ENCODE peak calls at places on chromosomes 5 and 9, in ten cellular contexts. V is fibroblast of the aortic adventitia, H is breast epithelium, M is cardiac fibroblast, O is astrocyte of the spinal cord, T is A549, P is adrenal gland, E is ovary, F is spleen, Z is fibroblast of pulmonary artery. S is an unnamed sample.

GRCh38 chr9:77224750-77225312 is 47.5 kb downstream of the VPS13A start:
- DNase-seq in P (no peak), E (no peak), Z (peak; percentile 26), O (peak; percentile 8), M (peak; percentile 54), V (peak; percentile 53), F (no peak), H (no peak), T (no peak), S (peak; percentile 75)

GRCh38 chr5:54415896-54416640 is 39.4 kb upstream of the HSPB3 start:
- DNase-seq in T (no peak), O (no peak), M (peak; percentile 29), P (no peak), H (no peak), Z (no peak), E (no peak), V (peak; percentile 2), F (no peak), S (peak; percentile 10)

GRCh38 chr9:78261403-78262001 is 25.6 kb downstream of the CEP78 start:
- DNase-seq in T (peak; percentile 45), E (no peak), P (no peak), Z (peak; percentile 68), M (peak; percentile 60), F (no peak), H (no peak), V (peak; percentile 75), O (peak; percentile 46), S (peak; percentile 54)

GRCh38 chr9:129287595-129288305 is 109.7 kb upstream of the IER5L start:
- DNase-seq in T (no peak), Z (no peak), F (peak; percentile 67), E (peak; percentile 15), M (no peak), O (no peak), H (no peak), P (no peak), V (no peak), S (no peak)

GRCh38 chr5:79031481-79031867 is 38.0 kb downstream of the DMGDH start:
- DNase-seq in Z (no peak), V (no peak), H (no peak), F (no peak), O (no peak), E (no peak), T (no peak), P (no peak), M (no peak), S (no peak)

GRCh38 chr5:761206-761771 is 23.2 kb downstream of the ZDHHC11B start:
- DNase-seq in M (no peak), O (no peak), E (peak; percentile 11), V (no peak), F (peak; percentile 63), P (no peak), H (peak; percentile 17), Z (no peak), T (no peak), S (no peak)

GRCh38 chr5:175709276-175709781 is 51.5 kb downstream of the HRH2 start:
- DNase-seq in O (no peak), H (no peak), V (no peak), F (peak; percentile 64), P (no peak), T (no peak), E (no peak), Z (no peak), M (no peak), S (no peak)

GRCh38 chr9:1048853-1049252 is 1.3 kb upstream of the DMRT2 start:
- DNase-seq in T (no peak), E (no peak), V (no peak), P (no peak), M (no peak), O (no peak), F (no peak), H (no peak), Z (no peak), S (no peak)

DNA sequence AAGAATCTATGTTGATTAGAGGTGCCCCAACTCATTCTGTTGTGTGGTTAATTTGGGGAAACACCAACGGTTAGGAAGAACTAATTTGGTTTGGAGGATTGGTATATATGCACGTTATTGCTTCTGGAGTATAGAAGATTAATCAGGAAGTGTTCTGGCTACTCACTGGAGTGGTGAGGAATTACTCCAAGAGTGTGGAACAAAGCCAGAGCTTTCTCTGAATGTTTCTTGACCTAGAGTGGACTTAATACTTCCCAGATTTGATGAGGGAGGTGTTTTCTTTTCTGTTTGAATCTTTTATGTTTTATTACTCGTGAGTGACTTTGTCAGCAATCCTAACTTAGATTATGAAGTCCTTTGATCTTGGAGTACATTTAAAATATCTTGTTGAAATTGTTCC is 163.6 kb downstream of the MAN2A1 start:
- DNase-seq in H (no peak), T (no peak), O (no peak), F (no peak), P (no peak), E (no peak), M (no peak), Z (no peak), V (peak; percentile 49), S (peak; percentile 33)
- TF ChIP-seq CTCF in H (no peak), T (no peak), O (no peak), F (no peak), P (no peak), E (no peak), M (no peak), Z (no peak), V (no peak), S (no peak)

DNA sequence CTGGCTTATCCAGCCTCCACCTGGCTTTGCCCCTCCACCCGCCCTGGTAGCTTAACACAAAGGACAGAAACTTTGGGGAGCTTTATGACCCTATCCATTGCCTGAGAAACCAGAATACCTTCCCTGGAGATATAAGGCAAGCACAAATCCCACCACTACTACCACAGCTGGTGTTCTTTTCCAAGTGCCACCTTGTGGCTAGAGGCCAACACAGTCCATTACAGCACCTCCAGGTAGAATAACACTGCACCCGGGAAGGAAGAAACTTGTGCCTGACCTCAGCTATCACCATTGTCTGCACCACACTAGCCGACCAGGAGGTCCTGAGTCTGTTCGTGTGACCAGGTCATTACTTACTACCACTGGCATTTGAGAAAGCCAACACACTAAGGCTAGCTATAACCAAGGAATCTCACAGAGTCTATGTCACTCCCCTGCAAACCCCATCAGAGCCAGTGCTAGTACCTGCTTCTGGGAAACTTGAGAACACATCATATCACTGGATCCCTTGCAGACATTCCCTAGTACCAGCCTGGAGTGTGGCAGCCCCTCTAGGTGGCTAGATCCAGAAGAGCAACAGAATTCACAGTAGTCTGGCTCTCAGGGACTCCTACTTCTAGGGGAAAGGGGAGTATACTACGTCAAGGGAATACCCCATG is 74.0 kb upstream of the RUSC2 start:
- DNase-seq in O (no peak), V (no peak), M (no peak), P (no peak), H (no peak), T (no peak), F (no peak), E (no peak), Z (no peak), S (no peak)
- TF ChIP-seq CTCF in O (no peak), V (no peak), M (no peak), P (no peak), H (no peak), T (no peak), F (no peak), E (no peak), Z (no peak), S (no peak)

GRCh38 chr5:173456751-173457171 is 128.5 kb upstream of the STC2 start:
- DNase-seq in T (no peak), V (no peak), O (peak; percentile 86), E (no peak), M (peak; percentile 70), Z (peak; percentile 30), F (no peak), H (no peak), P (no peak), S (peak; percentile 73)

GRCh38 chr5:173454381-173454763 is 126.2 kb upstream of the STC2 start:
- DNase-seq in H (no peak), T (peak; percentile 22), Z (peak; percentile 68), O (peak; percentile 66), F (no peak), P (peak; percentile 36), M (peak; percentile 85), V (peak; percentile 91), E (no peak), S (peak; percentile 56)

GRCh38 chr5:173453167-173453566 is 125.0 kb upstream of the STC2 start:
- DNase-seq in P (no peak), T (no peak), V (no peak), O (no peak), Z (no peak), H (no peak), E (no peak), M (peak; percentile 53), F (no peak), S (no peak)

GRCh38 chr5:173455599-173455957 is 127.4 kb upstream of the STC2 start:
- DNase-seq in V (no peak), O (no peak), T (no peak), E (no peak), H (no peak), P (no peak), M (no peak), Z (no peak), F (no peak), S (no peak)

DNA sequence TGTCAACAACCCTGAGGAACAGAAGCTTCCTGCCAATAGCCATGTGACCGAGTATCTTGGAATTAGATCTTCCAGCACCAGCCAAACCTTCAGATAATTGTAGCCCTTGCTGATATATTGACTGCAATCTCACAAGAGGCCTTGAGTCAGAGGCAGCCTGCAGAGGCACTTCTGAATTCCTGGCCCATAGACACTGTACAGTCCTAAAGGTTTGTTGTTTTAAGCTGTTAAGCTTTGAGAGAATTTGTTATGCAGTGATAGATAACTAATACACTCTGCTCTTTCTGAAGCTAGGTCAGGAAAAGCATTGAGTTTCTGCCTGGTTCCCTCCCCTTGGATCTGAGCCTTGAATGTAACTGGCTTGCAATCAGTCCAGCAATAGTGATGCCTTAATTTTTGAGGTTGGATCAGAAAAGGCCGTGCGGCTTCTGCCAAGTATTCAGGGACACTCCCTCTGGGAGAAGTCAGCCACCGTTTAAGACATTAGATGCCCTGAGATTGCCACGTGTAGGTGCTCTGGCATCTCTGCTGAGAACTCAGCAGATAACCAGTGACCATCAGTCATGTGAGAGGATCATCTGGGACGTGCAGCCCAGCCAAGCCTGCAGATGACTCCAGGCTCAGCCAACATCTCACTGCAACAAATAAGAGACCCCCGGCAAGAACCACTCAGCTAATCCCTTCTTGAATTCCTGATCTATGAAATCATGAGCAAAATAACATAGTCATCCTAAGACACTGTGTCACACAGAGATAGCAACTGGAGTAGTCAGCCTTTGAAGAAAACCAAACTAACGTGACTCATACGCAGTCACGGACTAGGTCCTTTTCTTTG is 126.8 kb upstream of the STC2 start:
- DNase-seq in P (peak; percentile 32), Z (peak; percentile 97), T (peak; percentile 92), H (peak; percentile 52), E (no peak), V (peak; percentile 100), F (no peak), M (peak; percentile 100), O (peak; percentile 98), S (peak; percentile 96)
- TF ChIP-seq CTCF in P (no peak), Z (no peak), T (no peak), H (no peak), E (no peak), V (no peak), F (no peak), M (no peak), O (no peak), S (no peak)

GRCh38 chr5:158682631-158683030 is 417.1 kb downstream of the EBF1 start:
- DNase-seq in Z (no peak), V (no peak), H (no peak), M (no peak), F (no peak), T (no peak), O (no peak), P (no peak), E (no peak), S (no peak)

GRCh38 chr5:158679221-158679641 is 420.5 kb downstream of the EBF1 start:
- DNase-seq in V (no peak), Z (no peak), E (no peak), P (no peak), M (no peak), H (no peak), F (no peak), T (no peak), O (no peak), S (no peak)

GRCh38 chr5:158677490-158677838 is 422.3 kb downstream of the EBF1 start:
- DNase-seq in H (no peak), F (no peak), V (no peak), O (no peak), Z (no peak), T (no peak), P (no peak), E (no peak), M (no peak), S (no peak)

GRCh38 chr5:158676642-158677489 is 422.9 kb downstream of the EBF1 start:
- DNase-seq in H (no peak), E (no peak), Z (no peak), O (no peak), M (no peak), V (no peak), T (no peak), F (peak; percentile 73), P (peak; percentile 5), S (no peak)
- TF ChIP-seq CTCF in H (no peak), E (no peak), Z (no peak), O (no peak), M (no peak), V (no peak), T (peak; percentile 18), F (peak; percentile 21), P (no peak), S (no peak)

S was measured in fibroblast of villous mesenchyme.